ENCODE peak calls at places on chromosomes 3 and 15, in six cellular contexts. K, I, A, P, Z and B are unnamed samples.
A peak's percentile ranks its signal among the peaks of the same experiment; 100 is the strongest.

GRCh38 chr3:25007974-25008658 is 419.9 kb upstream of the RARB start:
- DNase-seq in A (no peak), I (no peak), K (no peak), P (no peak), Z (no peak), B (no peak)

GRCh38 chr3:66037330-66037985 is 1.3 kb downstream of the MAGI1 start:
- DNase-seq in Z (peak; percentile 26), P (no peak), K (peak; percentile 46), A (peak; percentile 86), I (no peak), B (peak; percentile 60)

GRCh38 chr3:184037816-184038215 is 6.3 kb downstream of the HTR3D start:
- DNase-seq in Z (no peak), P (no peak), A (peak; percentile 49), I (no peak), K (no peak), B (no peak)

GRCh38 chr3:187769771-187770170 is 24.5 kb upstream of the BCL6 start:
- DNase-seq in P (no peak), K (no peak), I (no peak), Z (no peak), A (no peak), B (no peak)

GRCh38 chr15:57792729-57793449 is 86.4 kb downstream of the POLR2M start:
- DNase-seq in K (no peak), A (no peak), Z (no peak), I (no peak), P (no peak), B (no peak)

GRCh38 chr3:117610156-117610555 is 900.6 kb downstream of the TUSC7 start:
- DNase-seq in P (no peak), Z (no peak), K (peak; percentile 33), A (no peak), I (no peak), B (no peak)

GRCh38 chr3:29649815-29650547 is 369.1 kb downstream of the RBMS3 start:
- DNase-seq in A (no peak), Z (peak; percentile 20), I (no peak), K (no peak), P (no peak), B (peak; percentile 54)

GRCh38 chr3:81154611-81155143 is 606.8 kb downstream of the GBE1 start:
- DNase-seq in P (no peak), K (no peak), A (peak; percentile 19), Z (no peak), I (no peak), B (no peak)

GRCh38 chr3:192884831-192885356 is 32.8 kb downstream of the MB21D2 start:
- DNase-seq in P (no peak), I (no peak), Z (no peak), K (no peak), A (no peak), B (no peak)

GRCh38 chr3:134609821-134610454 is 40.9 kb downstream of the KY start:
- DNase-seq in A (no peak), I (no peak), K (no peak), P (no peak), Z (no peak), B (no peak)

GRCh38 chr3:58357402-58357801 is 24.7 kb downstream of the PXK start:
- DNase-seq in K (no peak), Z (no peak), P (no peak), A (no peak), I (no peak), B (no peak)

GRCh38 chr3:30644615-30645014 is 38.2 kb downstream of the TGFBR2 start:
- DNase-seq in K (no peak), Z (no peak), P (no peak), A (no peak), I (peak; percentile 66), B (peak; percentile 48)

DNA sequence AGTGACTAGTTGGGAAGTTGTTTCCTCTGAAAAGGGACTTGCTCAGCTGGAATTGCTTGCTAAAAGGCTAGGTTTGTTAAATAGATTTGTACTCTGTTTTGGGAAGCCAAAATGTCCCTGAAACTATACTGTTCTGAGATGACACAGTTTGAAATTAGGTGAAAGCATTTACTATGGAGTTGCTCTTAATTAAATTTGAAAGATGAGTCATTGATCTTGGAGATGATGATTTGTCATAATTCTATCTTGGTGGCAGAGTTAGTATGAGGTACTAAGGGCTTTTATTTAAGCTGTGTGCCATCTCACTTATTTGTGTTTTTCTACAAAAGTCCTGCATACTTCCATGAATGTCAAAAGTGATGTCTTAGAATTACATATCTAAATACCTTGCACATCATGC is 320.9 kb downstream of the PTPRG start:
- DNase-seq in I (no peak), K (no peak), Z (no peak), A (no peak), P (no peak), B (no peak)
- H3K4me3 ChIP-seq in I (no peak overlapping the region), K (no peak overlapping the region), Z (no peak overlapping the region), A (no peak overlapping the region), P (no peak overlapping the region), B (no peak overlapping the region)

GRCh38 chr15:93982226-93982641 is 249.1 kb upstream of the MCTP2 start:
- DNase-seq in K (no peak), P (no peak), I (no peak), Z (no peak), A (no peak), B (no peak)

GRCh38 chr15:93983501-93983900 is 247.9 kb upstream of the MCTP2 start:
- DNase-seq in P (no peak), K (peak; percentile 84), Z (no peak), A (no peak), I (peak; percentile 51), B (no peak)

GRCh38 chr15:93985173-93985572 is 246.2 kb upstream of the MCTP2 start:
- DNase-seq in P (no peak), I (no peak), K (no peak), Z (no peak), A (no peak), B (no peak)

GRCh38 chr15:93980149-93980911 is 251.0 kb upstream of the MCTP2 start:
- DNase-seq in K (no peak), P (no peak), Z (no peak), A (no peak), I (peak; percentile 31), B (no peak)

GRCh38 chr15:93981706-93982105 is 249.7 kb upstream of the MCTP2 start:
- DNase-seq in K (no peak), P (no peak), I (no peak), A (no peak), Z (no peak), B (no peak)
- H3K27ac ChIP-seq in K (no peak overlapping the region), P (no peak overlapping the region), I (peak overlapping the region; percentile 99), A (no peak overlapping the region), Z (no peak overlapping the region), B (no peak overlapping the region)

GRCh38 chr3:7282988-7283387 is 422.1 kb downstream of the GRM7 start:
- DNase-seq in P (no peak), K (no peak), A (no peak), Z (no peak), I (no peak), B (no peak)
- H3K27me3 ChIP-seq in P (no peaks in the 10 kb centered on the region), K (no peaks in the 10 kb centered on the region), A (no peaks in the 10 kb centered on the region), Z (no peaks in the 10 kb centered on the region), I (no peaks in the 10 kb centered on the region), B (no peaks in the 10 kb centered on the region)

DNA sequence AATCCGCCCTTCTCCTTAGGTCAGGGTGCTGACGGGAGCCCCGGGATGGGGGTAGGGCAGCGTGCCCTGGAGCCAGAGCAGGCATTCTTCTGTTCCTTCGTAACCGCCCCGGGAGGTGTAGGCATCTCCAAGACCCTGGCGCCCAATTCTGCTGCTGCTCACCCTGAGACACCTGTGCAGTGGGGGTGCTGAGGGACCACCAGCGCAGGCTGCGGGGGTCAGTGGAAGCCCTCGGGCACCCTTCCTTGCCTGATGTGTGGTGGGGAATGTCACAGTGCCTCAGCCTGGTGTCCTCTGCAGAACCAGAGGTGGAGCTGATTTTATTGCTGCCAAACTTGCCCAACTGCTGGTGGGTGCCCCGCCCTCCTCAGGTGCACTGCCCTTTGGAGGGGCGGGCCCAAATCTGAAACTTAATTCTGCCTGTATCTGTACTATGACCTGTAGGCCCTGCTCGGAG is 7.3 kb downstream of the CSK start:
- DNase-seq in Z (no peak), I (no peak), P (peak; percentile 90), A (no peak), K (no peak), B (peak; percentile 89)
- H3K4me3 ChIP-seq in Z (no peak overlapping the region), I (no peak overlapping the region), P (peak overlapping the region; percentile 52), A (no peak overlapping the region), K (no peak overlapping the region), B (peak overlapping the region; percentile 57)

GRCh38 chr3:69505770-69506407 is 120.0 kb upstream of the FRMD4B start:
- DNase-seq in A (no peak), I (no peak), Z (peak; percentile 44), P (no peak), K (peak; percentile 54), B (no peak)
- H3K27ac ChIP-seq in A (no peak overlapping the region), I (no peak overlapping the region), Z (peak overlapping the region; percentile 39), P (peak overlapping the region; percentile 58), K (no peak overlapping the region), B (no peak overlapping the region)

GRCh38 chr3:156978471-156978961 is 152.4 kb downstream of the LEKR1 start:
- DNase-seq in P (no peak), A (no peak), I (no peak), K (no peak), Z (no peak), B (peak; percentile 88)

GRCh38 chr3:156974931-156975330 is 148.8 kb downstream of the LEKR1 start:
- DNase-seq in K (no peak), I (no peak), A (no peak), Z (no peak), P (no peak), B (no peak)

GRCh38 chr3:156976933-156977332 is 150.8 kb downstream of the LEKR1 start:
- DNase-seq in I (no peak), Z (no peak), K (no peak), P (no peak), A (no peak), B (no peak)

DNA sequence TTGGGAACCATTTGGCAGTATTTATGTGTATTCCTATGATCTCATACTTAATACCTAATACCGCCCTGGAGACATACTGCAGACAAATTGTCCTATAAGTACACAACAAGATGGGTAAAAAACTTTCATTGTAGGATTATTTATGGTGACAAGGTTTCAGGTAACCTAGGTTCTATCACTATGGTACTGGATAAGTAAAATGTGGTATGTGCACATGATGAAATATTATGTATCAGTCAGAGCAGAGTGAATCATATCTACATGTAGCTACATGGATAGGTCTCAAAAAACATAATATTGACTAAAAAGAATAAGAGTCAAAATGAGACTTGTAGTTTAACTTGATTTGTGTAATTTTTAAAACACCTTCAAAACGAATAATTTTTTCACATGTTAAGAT is 147.8 kb downstream of the LEKR1 start:
- DNase-seq in P (no peak), K (no peak), A (no peak), I (no peak), Z (no peak), B (no peak)
- H3K27me3 ChIP-seq in P (no peaks in the 10 kb centered on the region), K (no peaks in the 10 kb centered on the region), A (no peaks in the 10 kb centered on the region), I (no peaks in the 10 kb centered on the region), Z (no peaks in the 10 kb centered on the region), B (no peaks in the 10 kb centered on the region)

GRCh38 chr15:50876989-50877360 is 31.5 kb upstream of the AP4E1 start:
- DNase-seq in P (no peak), I (peak; percentile 83), K (peak; percentile 72), Z (peak; percentile 96), A (peak; percentile 94), B (peak; percentile 76)
- H3K4me3 ChIP-seq in P (peak overlapping the region; percentile 16), I (no peak overlapping the region), K (peak overlapping the region; percentile 29), Z (peak overlapping the region; percentile 16), A (no peak overlapping the region), B (peak overlapping the region; percentile 65)

DNA sequence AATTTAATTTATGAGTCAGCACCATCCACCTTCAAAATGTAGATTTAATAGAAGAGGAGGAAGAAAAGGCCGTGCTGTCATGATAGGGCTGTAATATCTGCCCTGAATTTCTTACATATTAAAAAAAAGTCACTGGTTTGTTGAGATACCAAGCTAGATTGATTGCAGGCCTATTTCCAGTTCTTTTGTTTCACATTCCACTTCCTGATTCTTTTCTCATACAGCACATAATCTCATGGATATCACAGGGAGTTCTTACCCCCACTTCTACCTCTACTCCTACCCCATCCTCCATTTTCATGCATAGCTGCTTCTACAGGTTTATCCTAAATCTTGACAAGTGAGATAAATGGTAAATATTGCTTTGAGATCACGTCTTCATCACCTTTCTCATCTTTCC is 290.2 kb downstream of the ZBTB20 start:
- DNase-seq in A (no peak), P (no peak), I (no peak), K (no peak), Z (no peak), B (no peak)
- H3K27ac ChIP-seq in A (no peak overlapping the region), P (no peak overlapping the region), I (no peak overlapping the region), K (no peak overlapping the region), Z (no peak overlapping the region), B (no peak overlapping the region)